ENCODE peak calls at places on chromosome 19, in ten cellular contexts. One of them, this sample, is unnamed.

GRCh38 chr19:31110331-31110730 is 238.9 kb downstream of the TSHZ3 start:
- DNase-seq in RWPE2: no peak
- DNase-seq in CD4-positive, alpha-beta T cell: peak
- DNase-seq in NCI-H446: no peak
- DNase-seq in activated naive CD4-positive, alpha-beta T cell: no peak
- DNase-seq in HFF-Myc: no peak
- DNase-seq in AG09319: peak
- DNase-seq in fibroblast of lung: peak
- DNase-seq in stomach: no peak
- DNase-seq in ureter: no peak
- DNase-seq in this sample: no peak

GRCh38 chr19:42328854-42329253 is 3.4 kb downstream of the MEGF8 start:
- DNase-seq in RWPE2: no peak
- DNase-seq in CD4-positive, alpha-beta T cell: no peak
- DNase-seq in NCI-H446: no peak
- DNase-seq in activated naive CD4-positive, alpha-beta T cell: no peak
- DNase-seq in HFF-Myc: no peak
- DNase-seq in AG09319: no peak
- DNase-seq in fibroblast of lung: no peak
- DNase-seq in stomach: no peak
- DNase-seq in ureter: no peak
- DNase-seq in this sample: no peak

GRCh38 chr19:15437355-15438123 is 12.2 kb downstream of the WIZ start:
- DNase-seq in RWPE2: no peak
- DNase-seq in CD4-positive, alpha-beta T cell: no peak
- DNase-seq in NCI-H446: peak
- DNase-seq in activated naive CD4-positive, alpha-beta T cell: no peak
- DNase-seq in HFF-Myc: no peak
- DNase-seq in AG09319: no peak
- DNase-seq in fibroblast of lung: peak
- DNase-seq in stomach: peak
- DNase-seq in ureter: no peak
- DNase-seq in this sample: no peak

GRCh38 chr19:46204008-46204407 is 25.5 kb upstream of the IGFL1 start:
- DNase-seq in RWPE2: no peak
- DNase-seq in CD4-positive, alpha-beta T cell: no peak
- DNase-seq in NCI-H446: no peak
- DNase-seq in activated naive CD4-positive, alpha-beta T cell: no peak
- DNase-seq in HFF-Myc: no peak
- DNase-seq in AG09319: no peak
- DNase-seq in fibroblast of lung: no peak
- DNase-seq in stomach: no peak
- DNase-seq in ureter: no peak
- DNase-seq in this sample: no peak

GRCh38 chr19:16301999-16302694 is 22.5 kb upstream of the KLF2 start:
- DNase-seq in RWPE2: no peak
- DNase-seq in CD4-positive, alpha-beta T cell: no peak
- DNase-seq in NCI-H446: no peak
- DNase-seq in activated naive CD4-positive, alpha-beta T cell: no peak
- DNase-seq in HFF-Myc: no peak
- DNase-seq in AG09319: no peak
- DNase-seq in fibroblast of lung: peak
- DNase-seq in stomach: peak
- DNase-seq in ureter: no peak
- DNase-seq in this sample: peak

GRCh38 chr19:30360378-30361106 is 11.6 kb upstream of the ZNF536 start:
- DNase-seq in RWPE2: no peak
- DNase-seq in CD4-positive, alpha-beta T cell: no peak
- DNase-seq in NCI-H446: no peak
- DNase-seq in activated naive CD4-positive, alpha-beta T cell: no peak
- DNase-seq in HFF-Myc: no peak
- DNase-seq in AG09319: no peak
- DNase-seq in fibroblast of lung: no peak
- DNase-seq in stomach: peak
- DNase-seq in ureter: no peak
- DNase-seq in this sample: no peak

GRCh38 chr19:35299523-35300339 is 7.8 kb downstream of the MAG start:
- DNase-seq in RWPE2: no peak
- DNase-seq in CD4-positive, alpha-beta T cell: no peak
- DNase-seq in NCI-H446: no peak
- DNase-seq in activated naive CD4-positive, alpha-beta T cell: no peak
- DNase-seq in HFF-Myc: no peak
- DNase-seq in AG09319: no peak
- DNase-seq in fibroblast of lung: no peak
- DNase-seq in stomach: no peak
- DNase-seq in ureter: no peak
- DNase-seq in this sample: no peak

GRCh38 chr19:5914946-5915781 is 1.1 kb downstream of the CAPS start:
- DNase-seq in RWPE2: no peak
- DNase-seq in CD4-positive, alpha-beta T cell: no peak
- DNase-seq in NCI-H446: no peak
- DNase-seq in activated naive CD4-positive, alpha-beta T cell: no peak
- DNase-seq in HFF-Myc: no peak
- DNase-seq in AG09319: no peak
- DNase-seq in fibroblast of lung: no peak
- DNase-seq in stomach: peak
- DNase-seq in ureter: peak
- DNase-seq in this sample: no peak

GRCh38 chr19:40592170-40592569 is 9.0 kb upstream of the LTBP4 start:
- DNase-seq in RWPE2: no peak
- DNase-seq in CD4-positive, alpha-beta T cell: no peak
- DNase-seq in NCI-H446: peak
- DNase-seq in activated naive CD4-positive, alpha-beta T cell: no peak
- DNase-seq in HFF-Myc: no peak
- DNase-seq in AG09319: no peak
- DNase-seq in fibroblast of lung: peak
- DNase-seq in stomach: no peak
- DNase-seq in ureter: no peak
- DNase-seq in this sample: no peak